ENCODE peak calls at places on chromosomes 6 and 20, in eight cellular contexts. Y, D, S, H, E, L, M and Q are unnamed samples. For H3K4me1 and H3K9me2, the result is how much of the 10 kb centered on the place peaks cover.

GRCh38 chr6:108589244-108589730 is 28.6 kb downstream of the FOXO3 start:
- DNase-seq in H (no peak), Y (peak), M (peak), S (peak), L (peak), E (peak), D (peak), Q (peak)

GRCh38 chr6:55176958-55177357 is 2.6 kb downstream of the HCRTR2 start:
- DNase-seq in L (peak), E (peak), S (peak), M (peak), Y (no peak), H (no peak), D (no peak), Q (no peak)

GRCh38 chr6:77034161-77034560 is 429.1 kb downstream of the HTR1B start:
- DNase-seq in H (no peak), D (no peak), S (peak), Y (no peak), E (no peak), M (no peak), L (no peak), Q (no peak)

GRCh38 chr6:35562060-35562459 is 49.4 kb upstream of the TULP1 start:
- DNase-seq in Y (no peak), D (no peak), M (peak), H (peak), S (no peak), E (peak), L (no peak), Q (no peak)

GRCh38 chr6:22368794-22369193 is 72.0 kb upstream of the PRL start:
- DNase-seq in E (no peak), S (no peak), L (no peak), Y (no peak), H (no peak), M (no peak), D (no peak), Q (no peak)

GRCh38 chr6:132161283-132161682 is 210.1 kb upstream of the CCN2 start:
- DNase-seq in M (peak), S (peak), Y (peak), D (no peak), H (peak), L (peak), E (peak), Q (peak)

GRCh38 chr20:33676121-33676520 is 1.9 kb upstream of the NECAB3 start:
- DNase-seq in S (no peak), M (no peak), E (no peak), L (peak), H (no peak), Y (no peak), D (no peak), Q (no peak)

GRCh38 chr6:31202259-31203166 is 32.0 kb upstream of the POU5F1 start:
- DNase-seq in L (no peak), Y (no peak), S (peak), M (peak), E (peak), D (peak), H (peak), Q (no peak)

GRCh38 chr20:15564981-15565380 is 1008.3 kb downstream of the KIF16B start:
- DNase-seq in Y (no peak), M (no peak), E (no peak), L (no peak), H (no peak), D (no peak), S (no peak), Q (no peak)

GRCh38 chr6:157063176-157063934 is 260.0 kb downstream of the TMEM242 start:
- DNase-seq in H (no peak), D (no peak), E (peak), M (peak), L (no peak), Y (no peak), S (peak), Q (peak)

GRCh38 chr6:40377173-40377806 is 209.9 kb downstream of the LRFN2 start:
- DNase-seq in M (no peak), D (no peak), H (no peak), S (no peak), Y (no peak), L (no peak), E (no peak), Q (no peak)

GRCh38 chr6:235763-236360 is 56.4 kb upstream of the DUSP22 start:
- DNase-seq in H (no peak), D (peak), L (peak), S (peak), E (no peak), Y (no peak), M (no peak), Q (no peak)

GRCh38 chr6:30678964-30679726 is 6.3 kb upstream of the DHX16 start:
- DNase-seq in Y (no peak), S (peak), M (peak), L (peak), D (peak), H (peak), E (peak), Q (no peak)

GRCh38 chr6:157906537-157907061 is 75.1 kb upstream of the SYNJ2 start:
- DNase-seq in E (no peak), S (no peak), Y (no peak), L (no peak), D (no peak), H (no peak), M (no peak), Q (no peak)

GRCh38 chr20:58342104-58342945 is 32.8 kb downstream of the RAB22A start:
- DNase-seq in D (no peak), L (no peak), H (no peak), S (no peak), E (peak), Y (no peak), M (no peak), Q (peak)

GRCh38 chr6:146847426-146847825 is 248.7 kb downstream of the ADGB start:
- DNase-seq in S (no peak), M (no peak), D (no peak), L (no peak), E (no peak), H (no peak), Y (no peak), Q (no peak)

GRCh38 chr6:166998256-166999144 is 697 bp upstream of the CEP43 start:
- DNase-seq in H (peak), E (no peak), D (no peak), L (no peak), Y (no peak), S (peak), M (peak), Q (peak)

GRCh38 chr20:43681991-43682410 is 15.1 kb downstream of the MYBL2 start:
- DNase-seq in D (peak), M (no peak), S (no peak), H (peak), L (peak), E (no peak), Y (no peak), Q (no peak)

GRCh38 chr6:41636803-41637178 is 1.5 kb upstream of the MDFI start:
- DNase-seq in D (no peak), Y (peak), H (no peak), E (peak), L (no peak), S (peak), M (peak), Q (peak)

GRCh38 chr6:125549202-125549884 is 200.1 kb upstream of the HEY2 start:
- DNase-seq in M (no peak), Y (no peak), E (peak), D (no peak), H (no peak), S (no peak), L (no peak), Q (no peak)

GRCh38 chr6:135722182-135722581 is 129.3 kb upstream of the PDE7B start:
- DNase-seq in D (no peak), M (no peak), E (peak), S (no peak), H (no peak), L (no peak), Y (no peak), Q (peak)

GRCh38 chr20:3786126-3786484 is 435 bp downstream of the CENPB start:
- DNase-seq in H (no peak), L (no peak), D (no peak), E (peak), M (peak), Y (no peak), S (peak), Q (peak)

GRCh38 chr20:39888310-39888709 is 800.7 kb downstream of the MAFB start:
- DNase-seq in E (no peak), S (no peak), L (no peak), H (no peak), D (no peak), Y (no peak), M (no peak), Q (no peak)

GRCh38 chr20:13910492-13910891 is 79.9 kb downstream of the SEL1L2 start:
- DNase-seq in Y (no peak), D (no peak), L (no peak), M (no peak), S (no peak), E (no peak), H (no peak), Q (no peak)

GRCh38 chr6:17506962-17507361 is 93.1 kb upstream of the FAM8A1 start:
- DNase-seq in H (no peak), S (no peak), M (no peak), E (no peak), Y (no peak), L (no peak), D (no peak), Q (no peak)
- H3K4me1 ChIP-seq in H (under half), S (under half), M (under half), E (under half), Y (under half), L (under half), D (under half), Q (under half)

DNA sequence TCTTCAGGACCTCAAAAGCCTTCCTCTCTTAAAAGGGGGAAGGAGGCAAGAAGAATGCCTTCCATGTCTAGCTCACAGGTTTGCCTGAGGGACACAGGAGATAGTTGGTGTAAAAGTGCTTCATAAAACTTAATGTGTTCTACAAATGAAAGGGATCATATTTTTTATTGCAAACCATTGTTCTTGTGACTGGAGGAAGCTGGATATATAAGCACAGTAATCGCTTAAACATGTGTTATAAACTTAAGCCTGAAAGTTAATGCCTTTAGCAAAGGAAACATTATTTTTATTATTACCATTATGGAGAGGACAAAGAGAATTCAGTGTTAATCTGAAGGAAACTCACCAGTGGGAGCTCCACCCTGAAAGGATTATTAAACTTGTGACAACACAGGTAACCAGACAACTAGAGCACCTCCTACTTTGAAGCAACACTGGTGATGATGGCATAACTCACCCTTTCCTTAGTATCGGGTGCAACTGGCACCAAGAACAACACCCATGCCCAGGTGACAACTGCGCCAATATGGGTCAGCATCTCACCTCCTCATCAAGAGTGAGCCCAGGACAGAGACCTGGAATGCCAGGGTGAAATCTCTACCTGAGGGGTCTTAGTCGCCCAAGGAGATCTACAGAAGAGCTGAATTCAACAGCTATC is 288.7 kb upstream of the PRDM1 start:
- DNase-seq in E (peak), D (no peak), H (no peak), S (no peak), Y (no peak), L (no peak), M (no peak), Q (no peak)
- H3K9me2 ChIP-seq in E (under half), D (under half), H (under half), S (under half), Y (under half), L (under half), M (under half), Q (under half)

DNA sequence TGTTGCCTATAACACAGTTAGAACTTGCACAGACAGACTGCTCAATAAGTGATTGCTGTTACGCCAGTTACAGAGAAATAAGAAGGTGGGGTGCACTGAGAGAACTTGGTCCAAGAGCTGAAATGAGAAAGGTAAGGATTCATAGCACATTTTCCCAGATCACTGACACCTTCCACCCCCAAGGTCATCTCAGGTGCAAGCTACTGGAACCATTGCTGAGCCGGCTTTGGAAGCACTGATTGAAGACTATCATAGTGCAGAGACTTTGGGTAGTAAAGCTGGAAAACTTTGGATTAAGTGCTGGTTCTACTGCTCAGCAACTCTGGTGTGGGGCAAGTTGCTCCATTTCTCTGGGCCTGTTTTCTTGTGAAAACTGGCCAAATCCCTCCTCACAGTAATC is 38.1 kb downstream of the STK35 start:
- DNase-seq in M (no peak), H (no peak), L (no peak), Y (no peak), D (no peak), S (no peak), E (no peak), Q (no peak)
- H3K4me1 ChIP-seq in M (under half), H (under half), L (under half), Y (under half), D (under half), S (under half), E (under half), Q (under half)

GRCh38 chr6:123398072-123398471 is 238.7 kb downstream of the TRDN start:
- DNase-seq in D (no peak), Y (no peak), L (no peak), M (no peak), H (no peak), S (no peak), E (no peak), Q (no peak)
- H3K9me2 ChIP-seq in D (under half), Y (under half), L (under half), M (under half), H (under half), S (under half), E (under half), Q (under half)

DNA sequence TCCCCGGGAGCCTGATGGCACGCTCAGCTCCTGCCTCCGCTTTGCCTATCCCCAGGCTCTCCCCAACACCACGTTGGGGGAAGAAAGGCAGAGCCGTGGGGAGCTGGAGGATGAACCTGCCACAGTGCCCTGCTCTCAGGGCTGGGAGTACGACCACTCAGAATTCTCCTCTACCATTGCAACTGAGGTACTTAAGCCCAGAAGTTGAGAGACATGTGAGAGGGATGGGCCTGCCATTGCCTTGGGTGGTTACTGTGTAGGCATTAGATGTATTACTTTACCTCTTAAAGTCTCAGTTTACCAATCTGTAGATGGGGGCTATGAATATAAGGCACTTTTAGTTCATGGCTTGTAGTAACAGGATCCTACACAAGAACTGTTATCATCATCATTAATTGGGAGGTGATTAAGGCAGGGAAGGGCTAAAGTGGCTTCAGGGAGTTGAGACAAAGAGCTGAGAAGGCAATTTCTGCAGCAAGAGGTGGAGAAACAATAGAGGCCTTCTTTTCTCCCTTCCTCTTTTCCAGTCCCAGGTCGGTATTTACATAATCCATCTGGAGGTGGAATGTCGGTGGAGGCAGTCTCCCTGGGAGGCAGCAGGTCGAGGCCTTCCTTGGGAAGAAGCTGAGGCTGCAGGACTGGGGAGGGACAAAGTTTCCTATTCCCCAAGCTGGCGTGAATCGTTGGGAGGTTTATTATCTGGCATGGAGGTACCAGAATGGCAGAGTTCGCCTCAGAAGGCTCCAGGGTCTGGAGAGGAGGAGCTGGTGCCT is 691 bp downstream of the SLC22A7 start:
- DNase-seq in S (no peak), D (no peak), M (no peak), Y (no peak), E (no peak), L (no peak), H (no peak), Q (no peak)
- H3K4me1 ChIP-seq in S (under half), D (under half), M (under half), Y (under half), E (under half), L (under half), H (under half), Q (under half)